ENCODE peak calls at places on chromosomes 5 and 9, in eight cellular contexts. One of them, this sample, is unnamed. For H3K4me1, the result is how much of the 10 kb centered on the place peaks cover.

GRCh38 chr5:149838881-149839739 is 105.5 kb downstream of the PDE6A start:
- DNase-seq in hepatocyte: peak
- DNase-seq in naive thymus-derived CD4-positive, alpha-beta T cell: no peak
- DNase-seq in IMR-90: peak
- DNase-seq in upper lobe of right lung: no peak
- DNase-seq in endothelial cell of umbilical vein: no peak
- DNase-seq in GM23338: no peak
- DNase-seq in mesendoderm: no peak
- DNase-seq in this sample: no peak

GRCh38 chr5:109102291-109102690 is 307.5 kb downstream of the PJA2 start:
- DNase-seq in IMR-90: no peak
- DNase-seq in naive thymus-derived CD4-positive, alpha-beta T cell: no peak
- DNase-seq in upper lobe of right lung: no peak
- DNase-seq in endothelial cell of umbilical vein: no peak
- DNase-seq in mesendoderm: no peak
- DNase-seq in hepatocyte: no peak
- DNase-seq in GM23338: no peak
- DNase-seq in this sample: no peak

GRCh38 chr5:158546748-158547147 is 553.0 kb downstream of the EBF1 start:
- DNase-seq in upper lobe of right lung: no peak
- DNase-seq in IMR-90: no peak
- DNase-seq in mesendoderm: no peak
- DNase-seq in endothelial cell of umbilical vein: no peak
- DNase-seq in hepatocyte: no peak
- DNase-seq in GM23338: no peak
- DNase-seq in naive thymus-derived CD4-positive, alpha-beta T cell: no peak
- DNase-seq in this sample: no peak

GRCh38 chr5:54535149-54535844 is 17.7 kb downstream of the SNX18 start:
- DNase-seq in GM23338: no peak
- DNase-seq in upper lobe of right lung: no peak
- DNase-seq in IMR-90: no peak
- DNase-seq in mesendoderm: no peak
- DNase-seq in naive thymus-derived CD4-positive, alpha-beta T cell: no peak
- DNase-seq in endothelial cell of umbilical vein: no peak
- DNase-seq in hepatocyte: no peak
- DNase-seq in this sample: no peak

GRCh38 chr5:161602739-161603138 is 56.2 kb upstream of the GABRB2 start:
- DNase-seq in mesendoderm: no peak
- DNase-seq in naive thymus-derived CD4-positive, alpha-beta T cell: no peak
- DNase-seq in GM23338: no peak
- DNase-seq in endothelial cell of umbilical vein: no peak
- DNase-seq in IMR-90: no peak
- DNase-seq in hepatocyte: no peak
- DNase-seq in upper lobe of right lung: no peak
- DNase-seq in this sample: no peak

GRCh38 chr5:104347119-104347708 is 784.6 kb upstream of the NUDT12 start:
- DNase-seq in mesendoderm: peak
- DNase-seq in IMR-90: peak
- DNase-seq in GM23338: peak
- DNase-seq in upper lobe of right lung: no peak
- DNase-seq in endothelial cell of umbilical vein: peak
- DNase-seq in naive thymus-derived CD4-positive, alpha-beta T cell: no peak
- DNase-seq in hepatocyte: peak
- DNase-seq in this sample: no peak

GRCh38 chr9:36985769-36986547 is 48.1 kb downstream of the PAX5 start:
- DNase-seq in hepatocyte: no peak
- DNase-seq in IMR-90: no peak
- DNase-seq in naive thymus-derived CD4-positive, alpha-beta T cell: no peak
- DNase-seq in mesendoderm: peak
- DNase-seq in endothelial cell of umbilical vein: no peak
- DNase-seq in GM23338: peak
- DNase-seq in upper lobe of right lung: peak
- DNase-seq in this sample: no peak

GRCh38 chr9:120555884-120556283 is 24.1 kb downstream of the CDK5RAP2 start:
- DNase-seq in upper lobe of right lung: no peak
- DNase-seq in hepatocyte: no peak
- DNase-seq in naive thymus-derived CD4-positive, alpha-beta T cell: no peak
- DNase-seq in endothelial cell of umbilical vein: no peak
- DNase-seq in GM23338: no peak
- DNase-seq in mesendoderm: no peak
- DNase-seq in IMR-90: no peak
- DNase-seq in this sample: no peak

GRCh38 chr5:167916261-167916660 is 375.2 kb upstream of the WWC1 start:
- DNase-seq in naive thymus-derived CD4-positive, alpha-beta T cell: no peak
- DNase-seq in GM23338: no peak
- DNase-seq in upper lobe of right lung: no peak
- DNase-seq in endothelial cell of umbilical vein: no peak
- DNase-seq in IMR-90: no peak
- DNase-seq in hepatocyte: no peak
- DNase-seq in mesendoderm: peak
- DNase-seq in this sample: no peak

GRCh38 chr5:141094481-141095262 is at the start of gene PCDHB2:
- DNase-seq in upper lobe of right lung: no peak
- DNase-seq in mesendoderm: peak
- DNase-seq in GM23338: peak
- DNase-seq in IMR-90: peak
- DNase-seq in naive thymus-derived CD4-positive, alpha-beta T cell: no peak
- DNase-seq in hepatocyte: peak
- DNase-seq in endothelial cell of umbilical vein: peak
- DNase-seq in this sample: no peak

GRCh38 chr9:113526841-113527240 is 63.3 kb downstream of the RGS3 start:
- DNase-seq in mesendoderm: no peak
- DNase-seq in GM23338: no peak
- DNase-seq in IMR-90: peak
- DNase-seq in naive thymus-derived CD4-positive, alpha-beta T cell: no peak
- DNase-seq in endothelial cell of umbilical vein: no peak
- DNase-seq in hepatocyte: no peak
- DNase-seq in upper lobe of right lung: peak
- DNase-seq in this sample: no peak

GRCh38 chr9:113529336-113530009 is 65.9 kb downstream of the RGS3 start:
- DNase-seq in GM23338: no peak
- DNase-seq in IMR-90: no peak
- DNase-seq in hepatocyte: no peak
- DNase-seq in upper lobe of right lung: no peak
- DNase-seq in naive thymus-derived CD4-positive, alpha-beta T cell: no peak
- DNase-seq in mesendoderm: no peak
- DNase-seq in endothelial cell of umbilical vein: no peak
- DNase-seq in this sample: no peak

GRCh38 chr9:113526231-113526746 is 62.8 kb downstream of the RGS3 start:
- DNase-seq in mesendoderm: no peak
- DNase-seq in IMR-90: no peak
- DNase-seq in upper lobe of right lung: no peak
- DNase-seq in GM23338: no peak
- DNase-seq in hepatocyte: no peak
- DNase-seq in endothelial cell of umbilical vein: no peak
- DNase-seq in naive thymus-derived CD4-positive, alpha-beta T cell: no peak
- DNase-seq in this sample: no peak

GRCh38 chr9:113528811-113529210 is 65.3 kb downstream of the RGS3 start:
- DNase-seq in GM23338: no peak
- DNase-seq in IMR-90: no peak
- DNase-seq in naive thymus-derived CD4-positive, alpha-beta T cell: no peak
- DNase-seq in endothelial cell of umbilical vein: no peak
- DNase-seq in hepatocyte: no peak
- DNase-seq in upper lobe of right lung: no peak
- DNase-seq in mesendoderm: no peak
- DNase-seq in this sample: no peak

GRCh38 chr9:113528088-113528487 is 64.6 kb downstream of the RGS3 start:
- DNase-seq in GM23338: no peak
- DNase-seq in hepatocyte: no peak
- DNase-seq in endothelial cell of umbilical vein: no peak
- DNase-seq in upper lobe of right lung: peak
- DNase-seq in naive thymus-derived CD4-positive, alpha-beta T cell: no peak
- DNase-seq in IMR-90: no peak
- DNase-seq in mesendoderm: no peak
- DNase-seq in this sample: no peak
- H3K27ac ChIP-seq in GM23338: no peak
- H3K27ac ChIP-seq in hepatocyte: peak
- H3K27ac ChIP-seq in endothelial cell of umbilical vein: no peak
- H3K27ac ChIP-seq in upper lobe of right lung: peak
- H3K27ac ChIP-seq in naive thymus-derived CD4-positive, alpha-beta T cell: no peak
- H3K27ac ChIP-seq in IMR-90: no peak
- H3K27ac ChIP-seq in mesendoderm: no peak
- H3K27ac ChIP-seq in this sample: no peak

DNA sequence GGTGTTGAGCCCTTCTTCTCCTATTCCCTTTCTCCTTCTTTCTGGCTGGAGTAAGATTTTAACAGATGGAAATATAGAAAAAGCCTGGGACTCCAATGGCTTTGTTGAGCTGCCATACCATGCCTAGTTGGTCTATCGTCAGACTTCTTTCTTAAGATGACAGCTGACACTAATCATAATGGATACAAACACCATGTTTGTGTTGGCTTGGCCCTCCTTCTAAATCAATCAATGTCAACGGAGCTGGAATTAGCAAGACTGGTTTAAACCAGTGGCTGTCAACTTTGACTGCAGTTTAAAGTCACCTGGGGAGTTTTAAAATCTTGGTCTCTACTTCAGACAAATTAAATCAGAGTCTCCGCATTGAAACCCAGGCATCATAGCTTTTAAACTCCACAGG is 264.5 kb upstream of the PRR16 start:
- DNase-seq in hepatocyte: no peak
- DNase-seq in mesendoderm: no peak
- DNase-seq in GM23338: no peak
- DNase-seq in upper lobe of right lung: no peak
- DNase-seq in IMR-90: no peak
- DNase-seq in naive thymus-derived CD4-positive, alpha-beta T cell: no peak
- DNase-seq in endothelial cell of umbilical vein: no peak
- DNase-seq in this sample: no peak
- H3K4me1 ChIP-seq in hepatocyte: under half
- H3K4me1 ChIP-seq in mesendoderm: under half
- H3K4me1 ChIP-seq in GM23338: under half
- H3K4me1 ChIP-seq in upper lobe of right lung: under half
- H3K4me1 ChIP-seq in IMR-90: under half
- H3K4me1 ChIP-seq in naive thymus-derived CD4-positive, alpha-beta T cell: under half
- H3K4me1 ChIP-seq in endothelial cell of umbilical vein: under half
- H3K4me1 ChIP-seq in this sample: under half

DNA sequence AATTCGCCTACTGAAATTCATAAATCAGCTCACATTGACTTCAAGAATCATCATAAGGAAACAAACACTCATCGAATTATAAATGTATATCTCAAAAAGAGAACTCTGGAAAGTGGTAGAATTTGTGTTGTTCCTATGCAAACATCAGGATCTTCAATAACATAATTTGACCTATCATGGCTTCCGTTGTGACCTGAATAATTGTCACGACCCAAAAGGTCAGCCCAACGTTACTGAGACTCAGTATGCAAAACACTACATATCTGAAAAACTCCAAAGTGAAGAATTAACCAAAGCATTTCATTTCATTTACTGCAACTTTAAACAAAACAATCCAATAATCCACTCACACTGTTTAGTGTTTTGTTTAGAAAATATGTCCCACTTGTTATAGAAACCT is 1.2 kb downstream of the RAPGEF6 start:
- DNase-seq in endothelial cell of umbilical vein: no peak
- DNase-seq in IMR-90: no peak
- DNase-seq in upper lobe of right lung: no peak
- DNase-seq in hepatocyte: no peak
- DNase-seq in naive thymus-derived CD4-positive, alpha-beta T cell: no peak
- DNase-seq in mesendoderm: no peak
- DNase-seq in GM23338: no peak
- DNase-seq in this sample: no peak
- H3K27ac ChIP-seq in endothelial cell of umbilical vein: peak
- H3K27ac ChIP-seq in IMR-90: no peak
- H3K27ac ChIP-seq in upper lobe of right lung: peak
- H3K27ac ChIP-seq in hepatocyte: peak
- H3K27ac ChIP-seq in naive thymus-derived CD4-positive, alpha-beta T cell: peak
- H3K27ac ChIP-seq in mesendoderm: no peak
- H3K27ac ChIP-seq in GM23338: no peak
- H3K27ac ChIP-seq in this sample: peak

DNA sequence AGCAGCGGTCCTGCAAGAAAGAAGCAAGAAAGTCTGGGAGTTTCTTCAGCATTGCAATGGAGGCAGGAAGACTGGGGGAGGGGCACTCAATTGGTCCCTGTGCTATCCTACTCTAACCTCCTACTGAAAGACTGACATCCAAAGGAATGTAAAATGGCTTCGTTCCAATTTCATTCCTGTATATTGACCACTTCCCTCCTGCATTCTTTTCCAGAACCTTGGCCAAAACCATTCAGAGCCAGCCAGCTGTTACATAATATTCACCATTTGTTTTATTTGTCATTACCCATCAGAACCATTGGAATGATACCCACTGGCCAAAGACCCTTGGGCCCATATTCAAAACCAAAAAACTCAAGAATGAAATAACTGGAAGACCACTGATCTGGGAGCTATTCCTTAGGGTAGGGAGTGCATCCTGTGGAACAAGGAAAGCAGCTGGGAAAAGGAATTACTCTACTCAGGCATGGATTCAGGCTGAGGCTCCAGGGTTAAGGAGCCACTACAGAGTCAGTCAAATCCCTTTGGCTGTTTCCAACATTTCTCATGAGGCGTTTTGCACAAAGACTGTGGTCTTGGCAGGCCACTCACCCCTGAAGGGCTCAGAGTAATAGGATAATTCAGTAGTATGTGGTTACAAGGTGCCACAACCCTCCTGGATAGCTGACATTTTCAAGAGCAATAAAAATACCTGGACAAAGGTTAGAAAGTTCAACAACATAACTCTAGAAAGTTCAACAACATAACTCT is 148.7 kb upstream of the SLC1A3 start:
- DNase-seq in upper lobe of right lung: no peak
- DNase-seq in GM23338: peak
- DNase-seq in IMR-90: no peak
- DNase-seq in hepatocyte: no peak
- DNase-seq in naive thymus-derived CD4-positive, alpha-beta T cell: no peak
- DNase-seq in mesendoderm: no peak
- DNase-seq in endothelial cell of umbilical vein: no peak
- DNase-seq in this sample: no peak
- H3K4me1 ChIP-seq in upper lobe of right lung: under half
- H3K4me1 ChIP-seq in GM23338: under half
- H3K4me1 ChIP-seq in IMR-90: under half
- H3K4me1 ChIP-seq in hepatocyte: under half
- H3K4me1 ChIP-seq in naive thymus-derived CD4-positive, alpha-beta T cell: under half
- H3K4me1 ChIP-seq in mesendoderm: under half
- H3K4me1 ChIP-seq in endothelial cell of umbilical vein: under half
- H3K4me1 ChIP-seq in this sample: under half

GRCh38 chr5:35900997-35901396 is 37.4 kb downstream of the CAPSL start:
- DNase-seq in naive thymus-derived CD4-positive, alpha-beta T cell: no peak
- DNase-seq in endothelial cell of umbilical vein: no peak
- DNase-seq in hepatocyte: no peak
- DNase-seq in IMR-90: no peak
- DNase-seq in mesendoderm: no peak
- DNase-seq in GM23338: no peak
- DNase-seq in upper lobe of right lung: no peak
- DNase-seq in this sample: no peak
- H3K27ac ChIP-seq in naive thymus-derived CD4-positive, alpha-beta T cell: no peak
- H3K27ac ChIP-seq in endothelial cell of umbilical vein: no peak
- H3K27ac ChIP-seq in hepatocyte: no peak
- H3K27ac ChIP-seq in IMR-90: no peak
- H3K27ac ChIP-seq in mesendoderm: no peak
- H3K27ac ChIP-seq in GM23338: no peak
- H3K27ac ChIP-seq in upper lobe of right lung: no peak
- H3K27ac ChIP-seq in this sample: no peak